ENCODE peak calls at places on chromosomes 4 and X, in eight cellular contexts. F, T, N, G, S, K, L and P are unnamed samples.

GRCh38 chrX:23644744-23645143 is 22.5 kb upstream of the PRDX4 start:
- DNase-seq in F (no peak), T (no peak), N (no peak), G (no peak), S (no peak), K (no peak), L (no peak), P (no peak)

GRCh38 chrX:154047266-154047665 is 27.6 kb upstream of the IRAK1 start:
- DNase-seq in F (no peak), T (no peak), N (no peak), G (no peak), S (peak; percentile 17), K (no peak), L (no peak), P (no peak)

GRCh38 chrX:29724316-29724715 is 491.0 kb upstream of the MAGEB2 start:
- DNase-seq in F (no peak), T (no peak), N (no peak), G (no peak), S (no peak), K (no peak), L (no peak), P (no peak)

GRCh38 chrX:109974906-109975655 is 27.8 kb upstream of the TMEM164 start:
- DNase-seq in F (no peak), T (no peak), N (peak; percentile 46), G (no peak), S (no peak), K (no peak), L (no peak), P (peak; percentile 17)

GRCh38 chrX:46601283-46601682 is 27.7 kb downstream of the CHST7 start:
- DNase-seq in F (no peak), T (no peak), N (peak; percentile 57), G (no peak), S (peak; percentile 69), K (no peak), L (no peak), P (no peak)

GRCh38 chr4:103011378-103012025 is 8.0 kb downstream of the SLC9B1 start:
- DNase-seq in F (no peak), T (no peak), N (peak; percentile 42), G (peak; percentile 7), S (peak; percentile 48), K (no peak), L (no peak), P (peak; percentile 80)

GRCh38 chr4:66842401-66842800 is 702.9 kb downstream of the CENPC start:
- DNase-seq in F (no peak), T (no peak), N (no peak), G (no peak), S (no peak), K (no peak), L (no peak), P (no peak)

GRCh38 chr4:19026281-19026680 is 1004.7 kb upstream of the LCORL start:
- DNase-seq in F (no peak), T (no peak), N (no peak), G (no peak), S (no peak), K (no peak), L (no peak), P (no peak)

GRCh38 chr4:169208090-169208455 is 62.7 kb downstream of the SH3RF1 start:
- DNase-seq in F (no peak), T (no peak), N (no peak), G (no peak), S (no peak), K (no peak), L (no peak), P (no peak)

GRCh38 chrX:65407157-65407626 is 127.4 kb downstream of the LAS1L start:
- DNase-seq in F (peak; percentile 59), T (no peak), N (no peak), G (no peak), S (no peak), K (no peak), L (no peak), P (peak; percentile 4)

GRCh38 chr4:166538491-166539005 is 665.5 kb downstream of the TLL1 start:
- DNase-seq in F (no peak), T (no peak), N (peak; percentile 6), G (peak; percentile 15), S (no peak), K (no peak), L (no peak), P (peak; percentile 9)

GRCh38 chr4:1246111-1246881 is 2.6 kb downstream of the CTBP1 start:
- DNase-seq in F (peak; percentile 89), T (no peak), N (no peak), G (no peak), S (no peak), K (no peak), L (no peak), P (peak; percentile 8)

GRCh38 chrX:39018526-39018925 is 217.3 kb downstream of the MID1IP1 start:
- DNase-seq in F (no peak), T (no peak), N (no peak), G (no peak), S (no peak), K (no peak), L (no peak), P (no peak)

GRCh38 chr4:78938474-78938867 is 767 bp downstream of the PAQR3 start:
- DNase-seq in F (no peak), T (no peak), N (no peak), G (no peak), S (no peak), K (no peak), L (no peak), P (no peak)

GRCh38 chrX:63686878-63687714 is 97.9 kb downstream of the ARHGEF9 start:
- DNase-seq in F (no peak), T (no peak), N (peak; percentile 77), G (peak; percentile 37), S (peak; percentile 45), K (peak; percentile 18), L (no peak), P (peak; percentile 41)

DNA sequence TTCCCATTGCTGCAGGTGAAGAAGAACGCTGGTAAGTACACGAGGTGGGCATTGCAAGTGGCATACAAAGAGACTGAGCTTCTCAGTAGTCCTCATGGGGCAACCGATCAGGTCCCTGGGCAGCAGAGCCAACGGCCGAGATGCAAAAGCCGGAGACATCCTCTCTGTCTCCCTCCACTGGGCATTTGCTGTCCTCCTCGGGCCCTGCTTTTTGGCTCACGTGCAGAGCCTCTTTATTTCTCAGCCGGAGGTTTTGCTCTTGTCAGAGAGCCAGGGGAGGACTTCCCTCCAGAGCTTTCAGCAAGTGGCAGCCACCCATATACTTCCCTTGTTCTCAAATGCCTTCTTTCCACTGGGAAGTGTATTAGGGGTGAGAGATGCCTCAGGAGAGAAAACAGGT is 18.0 kb downstream of the STARD8 start:
- DNase-seq in F (no peak), T (no peak), N (no peak), G (no peak), S (no peak), K (no peak), L (no peak), P (no peak)
- TF ChIP-seq CTCF in F (peak; percentile 28), T (no peak), N (no peak), G (no peak), S (no peak), K (no peak), L (peak; percentile 17), P (peak; percentile 5)

DNA sequence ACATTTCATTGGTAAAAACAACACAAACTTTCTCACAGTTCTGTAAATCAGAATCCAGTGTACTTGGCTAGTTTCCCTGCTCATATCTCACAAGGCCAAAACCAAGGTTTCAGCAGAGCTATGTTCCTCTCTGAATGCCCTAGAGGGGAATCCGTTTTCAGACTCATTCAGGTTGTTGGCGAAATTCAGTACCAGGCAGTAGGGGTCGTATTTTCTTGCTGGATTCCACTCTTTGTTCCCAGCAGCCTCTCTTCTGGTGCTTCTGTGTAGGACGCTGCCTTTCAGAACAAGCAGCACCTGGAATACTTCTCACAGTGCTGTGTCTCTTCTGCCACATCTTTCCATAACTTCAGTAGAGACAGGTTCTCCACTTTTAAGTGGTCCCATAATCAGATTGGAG is 351.9 kb downstream of the PCDH18 start:
- DNase-seq in F (no peak), T (no peak), N (no peak), G (no peak), S (no peak), K (peak; percentile 23), L (no peak), P (peak; percentile 1)
- TF ChIP-seq CTCF in F (no peak), T (no peak), N (no peak), G (no peak), S (no peak), K (no peak), L (no peak), P (no peak)

GRCh38 chr4:23962462-23962861 is 72.6 kb upstream of the PPARGC1A start:
- DNase-seq in F (no peak), T (no peak), N (no peak), G (no peak), S (no peak), K (no peak), L (no peak), P (no peak)

GRCh38 chr4:23959401-23960148 is 69.7 kb upstream of the PPARGC1A start:
- DNase-seq in F (no peak), T (no peak), N (no peak), G (no peak), S (no peak), K (no peak), L (no peak), P (peak; percentile 2)

GRCh38 chr4:23956601-23957364 is 66.9 kb upstream of the PPARGC1A start:
- DNase-seq in F (no peak), T (no peak), N (peak; percentile 33), G (no peak), S (peak; percentile 43), K (no peak), L (no peak), P (peak; percentile 2)

GRCh38 chr4:23958749-23959148 is 68.9 kb upstream of the PPARGC1A start:
- DNase-seq in F (no peak), T (no peak), N (no peak), G (no peak), S (no peak), K (no peak), L (no peak), P (no peak)

DNA sequence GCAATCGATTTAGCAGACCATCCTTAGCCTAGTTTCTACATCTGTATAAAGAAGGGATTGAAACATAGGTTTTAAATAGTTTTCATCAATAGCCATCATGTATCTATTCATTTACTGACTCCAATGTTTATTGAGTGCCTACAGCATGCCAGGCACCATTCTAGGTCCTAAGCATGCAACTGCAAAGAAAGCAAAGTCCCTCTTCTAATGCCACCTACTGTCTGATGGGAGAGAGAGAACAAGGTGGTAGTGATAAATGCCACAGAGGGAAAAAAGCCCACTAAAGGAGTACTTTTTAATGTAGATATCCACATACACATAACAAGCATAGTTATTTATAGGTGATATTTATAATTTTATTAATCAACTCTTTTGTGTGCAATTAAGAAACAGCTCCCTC is 67.6 kb upstream of the PPARGC1A start:
- DNase-seq in F (no peak), T (no peak), N (no peak), G (no peak), S (no peak), K (no peak), L (no peak), P (no peak)
- TF ChIP-seq CTCF in F (no peak), T (no peak), N (no peak), G (no peak), S (no peak), K (no peak), L (no peak), P (peak; percentile 5)

GRCh38 chrX:13994681-13995080 is 35.0 kb downstream of the GEMIN8 start:
- DNase-seq in F (no peak), T (no peak), N (peak; percentile 83), G (no peak), S (no peak), K (no peak), L (no peak), P (peak; percentile 54)
- TF ChIP-seq CTCF in F (no peak), T (no peak), N (no peak), G (no peak), S (no peak), K (no peak), L (no peak), P (no peak)

GRCh38 chr4:3422808-3423297 is 18.9 kb upstream of the HGFAC start:
- DNase-seq in F (peak; percentile 52), T (no peak), N (no peak), G (no peak), S (no peak), K (no peak), L (no peak), P (no peak)
- TF ChIP-seq CTCF in F (no peak), T (no peak), N (no peak), G (no peak), S (no peak), K (no peak), L (no peak), P (no peak)